ENCODE peak calls at places on chromosome 2, in seven cellular contexts. One of them, this sample, is unnamed.

GRCh38 chr2:28135324-28135723 is 244.8 kb downstream of the BABAM2 start:
- DNase-seq in AG09319: no peak
- DNase-seq in HS-27A: no peak
- DNase-seq in uterus: no peak
- DNase-seq in fibroblast of the conjunctiva: no peak
- DNase-seq in NCI-H1436: no peak
- DNase-seq in effector memory CD4-positive, alpha-beta T cell: no peak
- DNase-seq in this sample: no peak

GRCh38 chr2:241795021-241795999 is 13.7 kb upstream of the NEU4 start:
- DNase-seq in AG09319: no peak
- DNase-seq in HS-27A: no peak
- DNase-seq in uterus: no peak
- DNase-seq in fibroblast of the conjunctiva: no peak
- DNase-seq in NCI-H1436: no peak
- DNase-seq in effector memory CD4-positive, alpha-beta T cell: no peak
- DNase-seq in this sample: no peak

GRCh38 chr2:30670453-30670852 is 136.8 kb downstream of the CAPN13 start:
- DNase-seq in AG09319: no peak
- DNase-seq in HS-27A: no peak
- DNase-seq in uterus: no peak
- DNase-seq in fibroblast of the conjunctiva: no peak
- DNase-seq in NCI-H1436: no peak
- DNase-seq in effector memory CD4-positive, alpha-beta T cell: no peak
- DNase-seq in this sample: no peak

GRCh38 chr2:208781166-208781565 is 374.6 kb downstream of the PTH2R start:
- DNase-seq in AG09319: no peak
- DNase-seq in HS-27A: no peak
- DNase-seq in uterus: no peak
- DNase-seq in fibroblast of the conjunctiva: no peak
- DNase-seq in NCI-H1436: no peak
- DNase-seq in effector memory CD4-positive, alpha-beta T cell: no peak
- DNase-seq in this sample: no peak

GRCh38 chr2:238720232-238720672 is 127.6 kb upstream of the TWIST2 start:
- DNase-seq in AG09319: no peak
- DNase-seq in HS-27A: no peak
- DNase-seq in uterus: no peak
- DNase-seq in fibroblast of the conjunctiva: no peak
- DNase-seq in NCI-H1436: peak; percentile 43
- DNase-seq in effector memory CD4-positive, alpha-beta T cell: no peak
- DNase-seq in this sample: no peak

GRCh38 chr2:105712166-105712915 is 32.4 kb upstream of the NCK2 start:
- DNase-seq in AG09319: no peak
- DNase-seq in HS-27A: no peak
- DNase-seq in uterus: no peak
- DNase-seq in fibroblast of the conjunctiva: no peak
- DNase-seq in NCI-H1436: no peak
- DNase-seq in effector memory CD4-positive, alpha-beta T cell: no peak
- DNase-seq in this sample: no peak

GRCh38 chr2:164126960-164127359 is 391.2 kb upstream of the FIGN start:
- DNase-seq in AG09319: no peak
- DNase-seq in HS-27A: no peak
- DNase-seq in uterus: no peak
- DNase-seq in fibroblast of the conjunctiva: no peak
- DNase-seq in NCI-H1436: no peak
- DNase-seq in effector memory CD4-positive, alpha-beta T cell: no peak
- DNase-seq in this sample: no peak

GRCh38 chr2:228417966-228418365 is 236.5 kb upstream of the SPHKAP start:
- DNase-seq in AG09319: no peak
- DNase-seq in HS-27A: no peak
- DNase-seq in uterus: no peak
- DNase-seq in fibroblast of the conjunctiva: no peak
- DNase-seq in NCI-H1436: no peak
- DNase-seq in effector memory CD4-positive, alpha-beta T cell: no peak
- DNase-seq in this sample: peak; percentile 1

GRCh38 chr2:219650426-219651248 is 23.2 kb downstream of the SLC4A3 start:
- DNase-seq in AG09319: no peak
- DNase-seq in HS-27A: no peak
- DNase-seq in uterus: no peak
- DNase-seq in fibroblast of the conjunctiva: no peak
- DNase-seq in NCI-H1436: no peak
- DNase-seq in effector memory CD4-positive, alpha-beta T cell: no peak
- DNase-seq in this sample: no peak

GRCh38 chr2:73759287-73759764 is 20.6 kb downstream of the DUSP11 start:
- DNase-seq in AG09319: no peak
- DNase-seq in HS-27A: no peak
- DNase-seq in uterus: peak; percentile 66
- DNase-seq in fibroblast of the conjunctiva: no peak
- DNase-seq in NCI-H1436: no peak
- DNase-seq in effector memory CD4-positive, alpha-beta T cell: no peak
- DNase-seq in this sample: no peak

GRCh38 chr2:48328972-48329723 is 200.8 kb upstream of the STON1 start:
- DNase-seq in AG09319: no peak
- DNase-seq in HS-27A: no peak
- DNase-seq in uterus: no peak
- DNase-seq in fibroblast of the conjunctiva: no peak
- DNase-seq in NCI-H1436: peak; percentile 40
- DNase-seq in effector memory CD4-positive, alpha-beta T cell: no peak
- DNase-seq in this sample: no peak

This sample was measured in GM06990.